ENCODE peak calls at places on chromosomes 1 and 21, in nine cellular contexts. S is activated naive CD8-positive, alpha-beta T cell treated with anti-CD3 and anti-CD28 coated beads, Interleukin-2, amount 10 ng/mL, durations not matched to agents 7 days and 5 days; G is heart left ventricle; M is central memory CD8-positive, alpha-beta T cell; X is gastroesophageal sphincter; R is sciatic nerve; A is left colon; W is upper lobe of right lung; B is lower lobe of right lung. O is an unnamed sample.

GRCh38 chr1:16249838-16250241 is 12.9 kb upstream of the CPLANE2 start:
- ATAC-seq in S (no peak), G (no peak), M (no peak), X (peak; percentile 81), R (peak; percentile 83), A (no peak), W (peak; percentile 59), B (peak; percentile 61), O (no peak)

GRCh38 chr1:10186453-10187319 is 23.7 kb upstream of the KIF1B start:
- ATAC-seq in S (peak; percentile 52), G (no peak), M (no peak), X (no peak), R (peak; percentile 24), A (peak; percentile 15), W (no peak), B (no peak), O (peak; percentile 33)

GRCh38 chr21:45010096-45010495 is 64.3 kb upstream of the ADARB1 start:
- ATAC-seq in S (no peak), G (no peak), M (no peak), X (no peak), R (peak; percentile 81), A (no peak), W (peak; percentile 19), B (no peak), O (peak; percentile 46)

GRCh38 chr21:35457097-35457496 is 408.0 kb upstream of the RUNX1 start:
- ATAC-seq in S (peak; percentile 96), G (no peak), M (no peak), X (no peak), R (no peak), A (no peak), W (no peak), B (no peak), O (no peak)

GRCh38 chr1:228782662-228783414 is 47.6 kb downstream of the RHOU start:
- ATAC-seq in S (no peak), G (no peak), M (no peak), X (peak; percentile 62), R (peak; percentile 41), A (peak; percentile 90), W (peak; percentile 48), B (peak; percentile 59), O (peak; percentile 31)

GRCh38 chr1:31700468-31701136 is 3.2 kb downstream of the COL16A1 start:
- ATAC-seq in S (no peak), G (no peak), M (no peak), X (peak; percentile 2), R (no peak), A (no peak), W (no peak), B (no peak), O (no peak)

GRCh38 chr1:205066221-205066818 is 17.9 kb downstream of the TMEM81 start:
- ATAC-seq in S (no peak), G (no peak), M (no peak), X (no peak), R (no peak), A (peak; percentile 61), W (no peak), B (no peak), O (no peak)

GRCh38 chr1:29416825-29417557 is 180.7 kb downstream of the PTPRU start:
- ATAC-seq in S (no peak), G (peak; percentile 30), M (no peak), X (peak; percentile 78), R (peak; percentile 77), A (no peak), W (peak; percentile 25), B (peak; percentile 39), O (no peak)

GRCh38 chr1:20678599-20678998 is 17.4 kb upstream of the DDOST start:
- ATAC-seq in S (peak; percentile 85), G (no peak), M (peak; percentile 14), X (no peak), R (no peak), A (no peak), W (no peak), B (no peak), O (no peak)

GRCh38 chr1:172451002-172451443 is 7.2 kb upstream of the PIGC start:
- ATAC-seq in S (peak; percentile 41), G (no peak), M (no peak), X (no peak), R (no peak), A (peak; percentile 42), W (peak; percentile 51), B (peak; percentile 85), O (no peak)

GRCh38 chr1:1832820-1833219 is 54.5 kb upstream of the NADK start:
- ATAC-seq in S (no peak), G (peak; percentile 35), M (no peak), X (no peak), R (no peak), A (no peak), W (peak; percentile 28), B (peak; percentile 46), O (no peak)

GRCh38 chr1:20366766-20367602 is 76.3 kb downstream of the VWA5B1 start:
- ATAC-seq in S (no peak), G (peak; percentile 73), M (no peak), X (peak; percentile 76), R (peak; percentile 48), A (peak; percentile 79), W (peak; percentile 28), B (peak; percentile 50), O (peak; percentile 30)

GRCh38 chr21:14797543-14797942 is 251.4 kb upstream of the SAMSN1 start:
- ATAC-seq in S (no peak), G (no peak), M (no peak), X (no peak), R (no peak), A (no peak), W (no peak), B (no peak), O (no peak)

GRCh38 chr1:156750191-156750931 is 1.1 kb downstream of the HDGF start:
- ATAC-seq in S (no peak), G (no peak), M (no peak), X (no peak), R (no peak), A (peak; percentile 33), W (peak; percentile 4), B (peak; percentile 31), O (peak; percentile 58)

O was measured in esophagus mucosa.